ENCODE peak calls at places on chromosomes 1 and 21, in seven cellular contexts. N, P, B, C, Y, A and E are unnamed samples.

GRCh38 chr1:39160703-39161102 is 43.8 kb upstream of the MACF1 start:
- DNase-seq in Y (no peak), N (no peak), P (no peak), B (no peak), A (no peak), C (no peak), E (no peak)

GRCh38 chr1:30229557-30229956 is 493.8 kb downstream of the MATN1 start:
- DNase-seq in A (no peak), B (no peak), Y (peak), N (no peak), C (no peak), P (no peak), E (no peak)

GRCh38 chr1:192521734-192522133 is 53.8 kb upstream of the RGS1 start:
- DNase-seq in Y (no peak), A (no peak), C (no peak), P (no peak), N (no peak), B (no peak), E (no peak)

GRCh38 chr1:169594391-169594790 is 8.1 kb upstream of the F5 start:
- DNase-seq in Y (no peak), N (no peak), A (no peak), B (peak), C (no peak), P (no peak), E (no peak)

GRCh38 chr1:23895993-23896392 is 17.2 kb downstream of the CNR2 start:
- DNase-seq in N (no peak), B (no peak), P (no peak), C (no peak), Y (no peak), A (no peak), E (no peak)

GRCh38 chr1:205064741-205065316 is 19.4 kb downstream of the TMEM81 start:
- DNase-seq in C (no peak), Y (no peak), N (no peak), P (no peak), B (no peak), A (no peak), E (no peak)

GRCh38 chr1:104092698-104093097 is 343.0 kb downstream of the AMY1C start:
- DNase-seq in P (no peak), C (no peak), A (no peak), B (no peak), N (no peak), Y (no peak), E (no peak)

GRCh38 chr1:244350027-244350426 is 101.7 kb downstream of the ADSS2 start:
- DNase-seq in Y (no peak), B (peak), P (no peak), A (no peak), C (no peak), N (no peak), E (no peak)

GRCh38 chr1:74571875-74572274 is 59.5 kb upstream of the LRRC53 start:
- DNase-seq in B (no peak), Y (no peak), A (no peak), N (no peak), P (no peak), C (no peak), E (no peak)

GRCh38 chr21:21559285-21560045 is 561.3 kb downstream of the NCAM2 start:
- DNase-seq in Y (no peak), A (no peak), P (peak), N (no peak), B (no peak), C (no peak), E (no peak)

GRCh38 chr1:209985002-209985401 is 47.0 kb downstream of the SYT14 start:
- DNase-seq in Y (no peak), N (no peak), C (no peak), P (no peak), B (no peak), A (no peak), E (no peak)

GRCh38 chr21:38965910-38966504 is 160.3 kb downstream of the ETS2 start:
- DNase-seq in A (peak), N (no peak), C (no peak), B (no peak), Y (peak), P (peak), E (peak)

GRCh38 chr1:21175670-21176581 is 771 bp downstream of the EIF4G3 start:
- DNase-seq in Y (no peak), N (no peak), A (peak), P (peak), B (no peak), C (no peak), E (peak)

GRCh38 chr1:231209531-231209930 is 31.5 kb upstream of the GNPAT start:
- DNase-seq in N (no peak), C (no peak), Y (no peak), P (no peak), B (no peak), A (no peak), E (no peak)
- TF ChIP-seq JUND in N (no peak), C (no peak), Y (no peak), P (no peak), B (no peak), A (no peak), E (no peak)

GRCh38 chr21:46145840-46146691 is 9.3 kb downstream of the FTCD start:
- DNase-seq in P (no peak), A (no peak), Y (no peak), B (no peak), C (no peak), N (no peak), E (no peak)
- TF ChIP-seq JUND in P (no peak), A (no peak), Y (no peak), B (no peak), C (no peak), N (no peak), E (no peak)

GRCh38 chr1:38061290-38061689 is 14.7 kb upstream of the POU3F1 start:
- DNase-seq in Y (no peak), P (no peak), A (no peak), B (no peak), C (no peak), N (no peak), E (no peak)

GRCh38 chr1:38062361-38063288 is 16.0 kb upstream of the POU3F1 start:
- DNase-seq in N (no peak), B (no peak), Y (no peak), C (no peak), P (no peak), A (peak), E (no peak)

GRCh38 chr1:38063616-38064015 is 17.0 kb upstream of the POU3F1 start:
- DNase-seq in Y (no peak), C (no peak), B (no peak), A (no peak), N (no peak), P (no peak), E (no peak)

GRCh38 chr1:38061883-38062328 is 15.3 kb upstream of the POU3F1 start:
- DNase-seq in P (no peak), C (no peak), N (no peak), Y (no peak), B (peak), A (no peak), E (no peak)

GRCh38 chr1:38064232-38064903 is 17.8 kb upstream of the POU3F1 start:
- DNase-seq in B (no peak), A (no peak), N (no peak), C (peak), Y (no peak), P (peak), E (no peak)
- TF ChIP-seq JUND in B (no peak), A (no peak), N (no peak), C (no peak), Y (no peak), P (peak), E (no peak)

GRCh38 chr1:80668370-80668769 is 1132.4 kb upstream of the ADGRL2 start:
- DNase-seq in N (no peak), B (no peak), A (no peak), P (no peak), C (no peak), Y (no peak), E (no peak)

GRCh38 chr1:80675469-80675868 is 1125.3 kb upstream of the ADGRL2 start:
- DNase-seq in C (no peak), A (no peak), Y (no peak), B (no peak), N (no peak), P (no peak), E (no peak)

GRCh38 chr1:80678438-80678837 is 1122.3 kb upstream of the ADGRL2 start:
- DNase-seq in B (no peak), N (no peak), C (no peak), A (no peak), Y (no peak), P (no peak), E (no peak)

GRCh38 chr1:80673935-80674597 is 1126.7 kb upstream of the ADGRL2 start:
- DNase-seq in A (no peak), C (no peak), B (no peak), Y (no peak), N (no peak), P (no peak), E (no peak)
- TF ChIP-seq JUND in A (no peak), C (no peak), B (no peak), Y (no peak), N (no peak), P (no peak), E (no peak)

GRCh38 chr1:243233908-243234307 is 21.2 kb downstream of the CEP170 start:
- DNase-seq in N (no peak), C (no peak), B (no peak), A (no peak), P (no peak), Y (no peak), E (no peak)
- TF ChIP-seq JUND in N (no peak), C (no peak), B (no peak), A (peak), P (no peak), Y (no peak), E (no peak)

GRCh38 chr1:2448098-2448445 is 28.0 kb upstream of the PLCH2 start:
- DNase-seq in P (peak), A (no peak), N (no peak), C (no peak), Y (peak), B (no peak), E (no peak)
- TF ChIP-seq JUND in P (no peak), A (no peak), N (no peak), C (no peak), Y (no peak), B (no peak), E (no peak)

GRCh38 chr1:115166531-115167091 is 77.3 kb upstream of the TSPAN2 start:
- DNase-seq in Y (no peak), P (no peak), N (no peak), C (no peak), B (no peak), A (no peak), E (no peak)
- TF ChIP-seq JUND in Y (no peak), P (no peak), N (no peak), C (peak), B (no peak), A (no peak), E (no peak)

GRCh38 chr1:33152685-33153432 is 29.0 kb downstream of the TRIM62 start:
- DNase-seq in Y (peak), A (peak), N (peak), C (no peak), B (no peak), P (no peak), E (no peak)
- TF ChIP-seq JUND in Y (no peak), A (no peak), N (no peak), C (no peak), B (no peak), P (no peak), E (no peak)

GRCh38 chr1:9439074-9439761 is 100.0 kb upstream of the SLC25A33 start:
- DNase-seq in Y (peak), A (no peak), N (no peak), P (no peak), B (no peak), C (no peak), E (no peak)

GRCh38 chr1:9440261-9440660 is 99.0 kb upstream of the SLC25A33 start:
- DNase-seq in A (no peak), B (no peak), N (no peak), Y (no peak), P (no peak), C (no peak), E (no peak)

GRCh38 chr1:9437931-9438330 is 101.3 kb upstream of the SLC25A33 start:
- DNase-seq in P (no peak), Y (no peak), B (no peak), N (no peak), A (no peak), C (no peak), E (no peak)

GRCh38 chr1:9440763-9441194 is 98.5 kb upstream of the SLC25A33 start:
- DNase-seq in C (no peak), A (no peak), Y (no peak), B (no peak), N (no peak), P (no peak), E (no peak)

GRCh38 chr1:9438431-9439073 is 100.7 kb upstream of the SLC25A33 start:
- DNase-seq in N (no peak), P (no peak), C (no peak), A (no peak), Y (peak), B (no peak), E (no peak)
- TF ChIP-seq JUND in N (no peak), P (no peak), C (no peak), A (no peak), Y (peak), B (no peak), E (no peak)

GRCh38 chr1:199982606-199983005 is 44.9 kb upstream of the NR5A2 start:
- DNase-seq in B (no peak), A (no peak), C (no peak), P (no peak), Y (no peak), N (no peak), E (no peak)
- TF ChIP-seq JUND in B (no peak), A (no peak), C (no peak), P (no peak), Y (no peak), N (no peak), E (no peak)